ENCODE peak calls at places on chromosomes 16 and 17, in four cellular contexts. N is NCI-H1048, S is cerebellar cortex, M is neural crest cell. D is an unnamed sample.

GRCh38 chr17:60352569-60352968 is 39.4 kb downstream of the USP32 start:
- DNase-seq in N (no peak), M (no peak), S (no peak), D (no peak)

GRCh38 chr16:78537511-78537910 is 438.1 kb downstream of the WWOX start:
- DNase-seq in M (no peak), N (no peak), S (no peak), D (no peak)

GRCh38 chr16:88764913-88765349 is 20.1 kb downstream of the PIEZO1 start:
- DNase-seq in S (no peak), N (no peak), M (no peak), D (no peak)

GRCh38 chr16:11401161-11402050 is 56.1 kb downstream of the RMI2 start:
- DNase-seq in S (peak), N (no peak), M (no peak), D (no peak)

GRCh38 chr17:7856840-7857723 is at the start of gene NAA38:
- DNase-seq in N (peak), M (peak), S (peak), D (peak)

GRCh38 chr16:9134306-9134705 is 42.9 kb downstream of the HAPSTR1 start:
- DNase-seq in S (no peak), M (no peak), N (no peak), D (no peak)

GRCh38 chr16:66844342-66845079 is at the start of gene CA7:
- DNase-seq in S (no peak), N (no peak), M (no peak), D (no peak)

GRCh38 chr16:87713469-87714229 is 52.1 kb downstream of the KLHDC4 start:
- DNase-seq in S (no peak), N (no peak), M (no peak), D (no peak)

GRCh38 chr16:16096161-16096857 is 127.0 kb downstream of the ABCC6 start:
- DNase-seq in M (no peak), S (no peak), N (no peak), D (no peak)

GRCh38 chr16:69477546-69477945 is 53.1 kb downstream of the CYB5B start:
- DNase-seq in M (no peak), S (no peak), N (no peak), D (no peak)

GRCh38 chr16:13171313-13171712 is 269.9 kb downstream of the SHISA9 start:
- DNase-seq in S (no peak), M (no peak), N (no peak), D (no peak)

GRCh38 chr16:87318158-87318644 is 1.0 kb upstream of the C16orf95 start:
- DNase-seq in N (no peak), M (no peak), S (no peak), D (peak)

GRCh38 chr16:82476786-82477185 is 150.0 kb upstream of the CDH13 start:
- DNase-seq in S (no peak), N (no peak), M (no peak), D (no peak)

GRCh38 chr16:79792952-79793351 is 192.4 kb upstream of the MAF start:
- DNase-seq in N (no peak), S (no peak), M (no peak), D (no peak)

GRCh38 chr16:30902070-30902972 is 5.9 kb downstream of the CTF1 start:
- DNase-seq in N (no peak), M (peak), S (peak), D (peak)

GRCh38 chr17:6713130-6713917 is at the start of gene SLC13A5:
- DNase-seq in N (no peak), S (peak), M (peak), D (peak)

GRCh38 chr17:39617446-39618251 is 9.1 kb upstream of the PPP1R1B start:
- DNase-seq in S (peak), M (no peak), N (no peak), D (peak)

GRCh38 chr17:34493903-34494302 is 85.5 kb upstream of the TMEM132E start:
- DNase-seq in M (no peak), N (no peak), S (no peak), D (no peak)

GRCh38 chr16:53457670-53458069 is 23.4 kb downstream of the RBL2 start:
- DNase-seq in S (no peak), M (no peak), N (no peak), D (no peak)

GRCh38 chr17:3993493-3994220 is 29.4 kb upstream of the ATP2A3 start:
- DNase-seq in N (no peak), M (no peak), S (no peak), D (no peak)

GRCh38 chr16:67394271-67395104 is 1.2 kb upstream of the TPPP3 start:
- DNase-seq in S (no peak), N (no peak), M (no peak), D (no peak)

GRCh38 chr16:56252835-56253234 is 61.5 kb downstream of the GNAO1 start:
- DNase-seq in M (no peak), S (no peak), N (no peak), D (no peak)

GRCh38 chr17:72683506-72684404 is 408.7 kb downstream of the SLC39A11 start:
- DNase-seq in S (no peak), M (no peak), N (no peak), D (no peak)

GRCh38 chr17:65485388-65486299 is 75.8 kb downstream of the AXIN2 start:
- DNase-seq in M (no peak), N (no peak), S (no peak), D (no peak)

GRCh38 chr17:40344321-40345160 is 20.0 kb downstream of the GJD3 start:
- DNase-seq in N (no peak), S (no peak), M (no peak), D (no peak)

GRCh38 chr17:46811978-46812583 is 6.4 kb downstream of the WNT3 start:
- DNase-seq in S (no peak), N (no peak), M (no peak), D (no peak)

GRCh38 chr17:76262732-76263344 is 2.3 kb upstream of the UBALD2 start:
- DNase-seq in N (no peak), M (no peak), S (no peak), D (no peak)

GRCh38 chr17:39676198-39676819 is 8.1 kb downstream of the PNMT start:
- DNase-seq in M (no peak), S (no peak), N (no peak), D (peak)

GRCh38 chr16:67707790-67708189 is 11.3 kb downstream of the GFOD2 start:
- DNase-seq in S (no peak), M (no peak), N (no peak), D (no peak)

GRCh38 chr17:48633266-48633816 is 7.2 kb upstream of the HOXB9 start:
- DNase-seq in M (no peak), N (no peak), S (no peak), D (no peak)

GRCh38 chr16:72819345-72819744 is 228.6 kb downstream of the ZFHX3 start:
- DNase-seq in N (no peak), S (no peak), M (no peak), D (no peak)

GRCh38 chr17:45227101-45227591 is 5.5 kb downstream of the FMNL1 start:
- DNase-seq in N (no peak), S (no peak), M (no peak), D (no peak)

GRCh38 chr17:51362818-51363598 is 102.7 kb downstream of the UTP18 start:
- DNase-seq in N (no peak), S (no peak), M (no peak), D (no peak)

GRCh38 chr17:61699032-61699431 is 108.0 kb upstream of the NACA2 start:
- DNase-seq in N (no peak), M (no peak), S (no peak), D (no peak)

D was measured in K562.